ENCODE peak calls at places on chromosome 10, in six cellular contexts. Q is C1 segment of cervical spinal cord; R is Right ventricle myocardium superior; K is HFF-Myc; L is GM20000; F is activated T-helper 1 cell treated with anti-CD3 and anti-CD28 coated beads, Interleukin-2, amount 50 U/mL, for 16 hours. V is an unnamed sample.

GRCh38 chr10:73522263-73522662 is 26.4 kb upstream of the PPP3CB start:
- DNase-seq in Q (no peak), R (no peak), K (no peak), L (no peak), F (no peak), V (no peak)

GRCh38 chr10:28111712-28112111 is 112.8 kb upstream of the ODAD2 start:
- DNase-seq in Q (no peak), R (no peak), K (no peak), L (no peak), F (no peak), V (no peak)

GRCh38 chr10:97150616-97151015 is 35.1 kb downstream of the SLIT1 start:
- DNase-seq in Q (no peak), R (no peak), K (no peak), L (no peak), F (no peak), V (no peak)

GRCh38 chr10:89431977-89432376 is 17.6 kb downstream of the IFIT5 start:
- DNase-seq in Q (no peak), R (no peak), K (no peak), L (no peak), F (no peak), V (no peak)

GRCh38 chr10:5555881-5556280 is 31.1 kb downstream of the CALML3 start:
- DNase-seq in Q (no peak), R (peak; percentile 13), K (no peak), L (no peak), F (no peak), V (no peak)

GRCh38 chr10:86960003-86960862 is 1.8 kb downstream of the SNCG start:
- DNase-seq in Q (no peak), R (peak; percentile 67), K (no peak), L (peak; percentile 80), F (no peak), V (no peak)

GRCh38 chr10:102511562-102512274 is 7.9 kb downstream of the SUFU start:
- DNase-seq in Q (no peak), R (no peak), K (no peak), L (peak; percentile 61), F (no peak), V (no peak)

GRCh38 chr10:125023269-125023668 is 81.3 kb downstream of the ZRANB1 start:
- DNase-seq in Q (no peak), R (peak; percentile 61), K (no peak), L (no peak), F (no peak), V (no peak)

GRCh38 chr10:60235001-60235400 is 154.7 kb downstream of the ANK3 start:
- DNase-seq in Q (no peak), R (no peak), K (peak; percentile 12), L (no peak), F (no peak), V (no peak)

V was measured in CD8-positive, alpha-beta T cell.